ENCODE peak calls at places on chromosomes 1 and 21, in six cellular contexts. B is OCI-LY7, D is mucosa of descending colon, I is HTR-8/SVneo, X is Ammon's horn, C is NCI-H2029. T is an unnamed sample.

GRCh38 chr21:26236281-26236680 is 65.7 kb upstream of the APP start:
- DNase-seq in X (no peak), C (no peak), D (no peak), B (no peak), I (no peak), T (no peak)

GRCh38 chr1:154736840-154737239 is 128.9 kb upstream of the ADAR start:
- DNase-seq in I (no peak), B (no peak), D (no peak), X (no peak), C (no peak), T (no peak)

GRCh38 chr1:224245188-224245587 is 62.1 kb downstream of the DEGS1 start:
- DNase-seq in X (peak; percentile 81), D (peak; percentile 62), B (peak; percentile 88), I (no peak), C (peak; percentile 90), T (no peak)

GRCh38 chr1:3049905-3050304 is 19.1 kb upstream of the PRDM16 start:
- DNase-seq in D (no peak), C (no peak), B (no peak), X (no peak), I (no peak), T (no peak)

GRCh38 chr21:44941567-44941966 is 1.7 kb downstream of the SLX9 start:
- DNase-seq in X (no peak), I (no peak), D (no peak), C (no peak), B (no peak), T (no peak)

GRCh38 chr1:16172232-16172830 is 16.5 kb upstream of the EPHA2 start:
- DNase-seq in D (no peak), B (no peak), I (no peak), C (no peak), X (no peak), T (no peak)

GRCh38 chr1:225427249-225428065 is at the start of gene LBR:
- DNase-seq in I (no peak), B (no peak), X (peak; percentile 38), D (no peak), C (no peak), T (no peak)

GRCh38 chr1:115364044-115364775 is 26.2 kb upstream of the NGF start:
- DNase-seq in X (no peak), D (no peak), I (no peak), C (no peak), B (peak; percentile 14), T (no peak)

GRCh38 chr1:180000575-180000974 is 46.0 kb downstream of the CEP350 start:
- DNase-seq in X (no peak), C (no peak), I (no peak), D (no peak), B (no peak), T (no peak)

GRCh38 chr1:154419620-154420020 is 14.5 kb downstream of the IL6R start:
- DNase-seq in B (no peak), C (no peak), X (peak; percentile 91), I (no peak), D (peak; percentile 70), T (peak; percentile 38)

GRCh38 chr1:185017338-185017737 is 28.0 kb upstream of the RNF2 start:
- DNase-seq in D (no peak), X (no peak), I (peak; percentile 51), C (no peak), B (no peak), T (no peak)

GRCh38 chr1:31843506-31843905 is 27.7 kb upstream of the SPOCD1 start:
- DNase-seq in B (peak; percentile 73), I (peak; percentile 32), D (no peak), X (peak; percentile 62), C (peak; percentile 42), T (no peak)

GRCh38 chr1:176559474-176560390 is 96.8 kb downstream of the PAPPA2 start:
- DNase-seq in C (no peak), X (peak; percentile 82), I (peak; percentile 40), B (peak; percentile 60), D (peak; percentile 42), T (peak; percentile 78)

GRCh38 chr1:224052767-224053166 is 61.1 kb upstream of the FBXO28 start:
- DNase-seq in X (no peak), B (no peak), I (peak; percentile 67), D (no peak), C (no peak), T (no peak)

GRCh38 chr1:228374711-228375577 is 31.7 kb downstream of the TRIM11 start:
- DNase-seq in X (peak; percentile 82), I (no peak), C (no peak), B (no peak), D (peak; percentile 42), T (peak; percentile 67)

GRCh38 chr1:201633297-201633696 is 94.4 kb downstream of the NAV1 start:
- DNase-seq in D (no peak), I (no peak), B (no peak), C (no peak), X (no peak), T (no peak)

GRCh38 chr21:31929548-31929947 is 56.7 kb downstream of the HUNK start:
- DNase-seq in C (no peak), B (no peak), X (no peak), I (no peak), D (no peak), T (no peak)

GRCh38 chr1:16009030-16009460 is 5.0 kb downstream of the SRARP start:
- DNase-seq in B (peak; percentile 68), C (peak; percentile 32), D (peak; percentile 85), I (peak; percentile 74), X (peak; percentile 78), T (peak; percentile 93)

GRCh38 chr1:39895731-39896480 is 5.8 kb downstream of the MYCL start:
- DNase-seq in C (no peak), I (no peak), B (no peak), D (no peak), X (no peak), T (no peak)

GRCh38 chr1:43648448-43648847 is 1.5 kb upstream of the KDM4A start:
- DNase-seq in D (peak; percentile 19), B (no peak), X (no peak), I (no peak), C (no peak), T (no peak)

T was measured in cerebellar cortex.